ENCODE peak calls at places on chromosome 2, in four cellular contexts. One of them, this sample, is unnamed.

GRCh38 chr2:175690113-175690716 is 311.9 kb downstream of the LNPK start:
- DNase-seq in NCI-H1105 treated with DMSO at 0.1 percent for 48 hours: peak
- DNase-seq in HCT116: peak
- DNase-seq in A549: peak
- DNase-seq in this sample: peak

GRCh38 chr2:214800180-214800579 is 9.3 kb downstream of the BARD1 start:
- DNase-seq in NCI-H1105 treated with DMSO at 0.1 percent for 48 hours: no peak
- DNase-seq in HCT116: no peak
- DNase-seq in A549: no peak
- DNase-seq in this sample: no peak

GRCh38 chr2:217142649-217143266 is 282.9 kb upstream of the TNP1 start:
- DNase-seq in NCI-H1105 treated with DMSO at 0.1 percent for 48 hours: peak
- DNase-seq in HCT116: peak
- DNase-seq in A549: peak
- DNase-seq in this sample: peak

GRCh38 chr2:72981516-72981915 is 64.2 kb downstream of the EMX1 start:
- DNase-seq in NCI-H1105 treated with DMSO at 0.1 percent for 48 hours: no peak
- DNase-seq in HCT116: peak
- DNase-seq in A549: no peak
- DNase-seq in this sample: no peak

GRCh38 chr2:29309090-29310054 is 194.2 kb downstream of the CLIP4 start:
- DNase-seq in NCI-H1105 treated with DMSO at 0.1 percent for 48 hours: peak
- DNase-seq in HCT116: peak
- DNase-seq in A549: peak
- DNase-seq in this sample: peak

GRCh38 chr2:143513081-143513480 is 383.9 kb downstream of the ARHGAP15 start:
- DNase-seq in NCI-H1105 treated with DMSO at 0.1 percent for 48 hours: no peak
- DNase-seq in HCT116: peak
- DNase-seq in A549: peak
- DNase-seq in this sample: peak

GRCh38 chr2:16186661-16187516 is 246.5 kb downstream of the MYCN start:
- DNase-seq in NCI-H1105 treated with DMSO at 0.1 percent for 48 hours: no peak
- DNase-seq in HCT116: no peak
- DNase-seq in A549: no peak
- DNase-seq in this sample: no peak

GRCh38 chr2:83742117-83742782 is 716.8 kb downstream of the SUCLG1 start:
- DNase-seq in NCI-H1105 treated with DMSO at 0.1 percent for 48 hours: peak
- DNase-seq in HCT116: no peak
- DNase-seq in A549: peak
- DNase-seq in this sample: no peak